ENCODE peak calls at places on chromosomes 11 and 22, in four cellular contexts. G is K562, Q is IMR-90, L is HepG2. B is an unnamed sample.
A peak's percentile ranks its signal among the peaks of the same experiment; 100 is the strongest.

GRCh38 chr22:17486313-17486712 is 77.0 kb upstream of the SLC25A18 start:
- DNase-seq in G (peak; percentile 45), Q (no peak), L (peak; percentile 8), B (no peak)

GRCh38 chr11:360326-361280 is 8.7 kb upstream of the B4GALNT4 start:
- DNase-seq in G (peak; percentile 9), Q (no peak), L (no peak), B (no peak)

GRCh38 chr11:35583126-35583525 is 35.1 kb upstream of the FJX1 start:
- DNase-seq in G (no peak), Q (peak; percentile 56), L (no peak), B (no peak)

GRCh38 chr11:75467311-75467710 is 34.3 kb upstream of the KLHL35 start:
- DNase-seq in G (no peak), Q (no peak), L (no peak), B (no peak)

GRCh38 chr22:32079110-32080089 is 36.3 kb downstream of the SLC5A1 start:
- DNase-seq in G (no peak), Q (peak; percentile 68), L (no peak), B (peak; percentile 65)

GRCh38 chr11:119093951-119094815 is 7.5 kb downstream of the DPAGT1 start:
- DNase-seq in G (peak; percentile 6), Q (peak; percentile 38), L (no peak), B (no peak)

GRCh38 chr11:96134622-96135021 is 208.4 kb downstream of the MAML2 start:
- DNase-seq in G (no peak), Q (peak; percentile 44), L (no peak), B (peak; percentile 35)

GRCh38 chr11:27722117-27722844 is 22.0 kb upstream of the BDNF start:
- DNase-seq in G (no peak), Q (peak; percentile 68), L (no peak), B (peak; percentile 25)

GRCh38 chr11:75261902-75262361 is 21.4 kb downstream of the TPBGL start:
- DNase-seq in G (no peak), Q (no peak), L (no peak), B (no peak)

GRCh38 chr11:394034-394857 is at the start of gene PKP3:
- DNase-seq in G (peak; percentile 87), Q (peak; percentile 60), L (peak; percentile 37), B (peak; percentile 80)

GRCh38 chr22:24427500-24428164 is at the start of gene ADORA2A:
- DNase-seq in G (no peak), Q (no peak), L (no peak), B (no peak)

GRCh38 chr11:87315229-87315628 is 277.5 kb downstream of the TMEM135 start:
- DNase-seq in G (no peak), Q (no peak), L (no peak), B (no peak)

GRCh38 chr11:2741377-2742131 is 41.8 kb upstream of the KCNQ1OT1 start:
- DNase-seq in G (peak; percentile 39), Q (peak; percentile 74), L (no peak), B (peak; percentile 41)

GRCh38 chr11:8059571-8060011 is 21.4 kb upstream of the TUB start:
- DNase-seq in G (peak; percentile 35), Q (no peak), L (no peak), B (no peak)

GRCh38 chr11:12126352-12127019 is 16.1 kb downstream of the MICAL2 start:
- DNase-seq in G (no peak), Q (peak; percentile 93), L (no peak), B (no peak)

DNA sequence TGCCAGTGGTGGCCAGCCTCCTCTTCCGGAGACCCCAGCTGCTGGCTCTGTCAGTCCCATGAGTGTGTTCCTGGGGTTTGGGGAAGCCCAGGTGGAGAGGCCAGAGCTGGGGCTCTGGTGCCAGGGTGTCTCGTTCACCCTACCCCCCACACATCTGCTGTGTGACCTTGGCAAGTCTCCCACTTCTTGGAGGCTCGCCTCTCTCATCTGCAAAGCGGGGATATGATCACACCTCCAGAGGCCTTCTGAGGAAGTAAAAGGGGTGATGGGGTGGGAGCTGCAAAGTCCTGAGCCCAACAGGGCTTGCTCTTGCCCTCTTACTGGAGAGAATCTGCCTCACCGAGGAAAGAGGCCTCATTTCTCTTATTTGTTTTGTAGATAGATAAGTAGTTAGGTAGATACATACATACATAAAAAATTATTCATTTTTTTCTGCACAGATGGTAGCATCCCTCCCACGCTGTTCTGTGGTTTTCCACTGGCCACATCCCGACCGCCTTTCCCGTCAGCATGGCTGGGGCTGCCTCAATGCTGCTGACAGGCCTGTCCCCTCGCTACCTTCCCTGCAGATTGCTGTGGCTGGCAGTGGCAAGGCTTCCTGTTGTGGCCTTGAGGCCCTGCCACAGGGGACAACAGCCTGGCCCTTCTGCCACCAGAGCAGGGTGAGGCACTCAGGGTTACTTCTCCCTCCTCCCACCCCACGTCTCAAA is 23.9 kb downstream of the MYO7A start:
- DNase-seq in G (no peak), Q (peak; percentile 32), L (no peak), B (no peak)
- TF ChIP-seq MAZ in G (no peak), Q (no peak), L (no peak), B (no peak)

GRCh38 chr11:10502770-10503169 is 38.2 kb downstream of the RNF141 start:
- DNase-seq in G (no peak), Q (no peak), L (no peak), B (no peak)
- TF ChIP-seq MAZ in G (no peak), Q (no peak), L (no peak), B (no peak)

DNA sequence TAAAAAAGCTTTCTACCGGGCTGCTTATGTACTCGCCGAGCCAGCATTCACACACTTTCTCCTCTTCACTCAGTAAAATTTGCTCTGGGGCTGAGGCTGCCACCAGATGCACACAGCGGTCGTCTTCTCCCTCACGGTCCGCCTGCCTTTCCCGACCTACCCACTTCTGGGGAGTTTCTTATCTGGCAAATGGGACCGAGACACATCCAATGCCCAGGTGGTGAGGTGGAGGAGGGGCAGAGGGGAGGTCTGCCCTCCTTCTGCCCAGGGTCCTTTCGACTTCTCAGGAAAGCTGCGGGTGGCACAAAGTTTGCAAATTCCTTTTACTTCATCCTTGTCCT is 43.9 kb downstream of the GRIK4 start:
- DNase-seq in G (no peak), Q (no peak), L (no peak), B (no peak)
- TF ChIP-seq MAZ in G (no peak), Q (no peak), L (no peak), B (no peak)

GRCh38 chr22:37150701-37151100 is 985 bp upstream of the IL2RB start:
- DNase-seq in G (no peak), Q (no peak), L (no peak), B (no peak)

GRCh38 chr22:37147186-37147990 is 2.3 kb downstream of the IL2RB start:
- DNase-seq in G (no peak), Q (no peak), L (no peak), B (no peak)

GRCh38 chr22:37146507-37147180 is 3.1 kb downstream of the IL2RB start:
- DNase-seq in G (no peak), Q (no peak), L (no peak), B (no peak)

GRCh38 chr22:37148031-37148651 is 1.6 kb downstream of the IL2RB start:
- DNase-seq in G (no peak), Q (no peak), L (no peak), B (no peak)

DNA sequence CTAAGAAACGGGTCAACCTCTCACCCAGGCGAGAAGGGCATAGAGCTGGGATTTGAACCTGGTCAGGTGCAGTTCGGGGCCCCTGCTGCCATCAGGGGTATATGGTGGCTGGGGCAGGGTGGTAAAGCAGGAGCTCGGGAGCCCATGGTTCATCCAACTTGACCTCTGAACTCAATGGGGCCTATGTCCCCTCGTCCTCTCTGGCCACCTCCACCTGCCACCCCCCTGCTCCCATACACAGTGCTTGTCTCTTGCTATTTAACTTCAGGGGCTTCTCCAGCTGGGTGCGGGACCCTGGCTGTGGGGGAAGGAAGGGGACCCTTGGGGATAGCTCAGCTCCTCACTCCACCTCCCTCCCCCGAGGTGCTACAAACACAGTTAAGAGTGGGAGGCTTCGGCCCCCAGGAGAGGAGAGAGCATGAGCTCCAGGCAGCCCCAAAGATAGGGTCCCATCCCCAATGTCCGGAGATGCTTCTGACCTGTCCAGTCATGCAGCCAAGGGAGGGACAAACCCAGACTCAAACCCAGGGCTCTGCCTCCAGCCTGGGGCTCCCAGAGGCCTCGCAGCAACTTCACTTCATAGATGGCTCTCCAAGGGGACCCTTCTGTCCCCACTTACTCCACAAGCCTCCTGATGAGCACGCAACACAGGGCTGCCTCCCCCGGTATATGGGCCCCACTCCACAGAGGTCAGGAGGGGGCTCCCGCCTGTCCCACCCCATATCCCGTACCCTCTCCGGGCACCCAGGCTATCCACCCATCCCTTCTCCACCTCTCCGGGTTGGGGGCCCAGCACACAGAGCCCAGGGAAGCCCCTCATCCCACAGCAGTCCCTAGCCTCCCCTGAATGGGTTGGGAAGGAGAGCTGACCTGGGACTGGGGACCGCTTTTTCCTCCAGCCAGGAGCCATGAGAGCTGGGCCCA is 712 bp downstream of the IL2RB start:
- DNase-seq in G (no peak), Q (no peak), L (no peak), B (no peak)
- TF ChIP-seq MAZ in G (no peak), Q (no peak), L (no peak), B (no peak)

B was measured in A549.